ENCODE peak calls at places on chromosomes 4 and X, in eight cellular contexts. X, D, J, O, Q, A, S and C are unnamed samples.

GRCh38 chr4:86968477-86969015 is 33.7 kb downstream of the AFF1 start:
- DNase-seq in A (no peak), X (no peak), S (peak; percentile 34), J (no peak), Q (no peak), O (no peak), D (no peak), C (no peak)

GRCh38 chrX:43753637-43754036 is 97.5 kb downstream of the MAOA start:
- DNase-seq in D (no peak), S (peak; percentile 19), Q (no peak), X (no peak), A (no peak), O (no peak), J (peak; percentile 7), C (no peak)

GRCh38 chr4:3769642-3770184 is 3.5 kb downstream of the ADRA2C start:
- DNase-seq in J (no peak), X (no peak), A (no peak), D (no peak), S (no peak), Q (no peak), O (no peak), C (no peak)

GRCh38 chr4:129362685-129363274 is 266.8 kb downstream of the C4orf33 start:
- DNase-seq in Q (no peak), S (peak; percentile 88), X (peak; percentile 64), J (peak; percentile 66), A (peak; percentile 14), D (no peak), O (peak; percentile 37), C (peak; percentile 55)

GRCh38 chr4:16667464-16667863 is 231.0 kb downstream of the LDB2 start:
- DNase-seq in S (peak; percentile 84), O (peak; percentile 81), Q (no peak), J (peak; percentile 56), D (no peak), X (no peak), A (peak; percentile 0), C (no peak)

GRCh38 chrX:13487731-13488505 is 81.5 kb upstream of the EGFL6 start:
- DNase-seq in O (peak; percentile 75), S (peak; percentile 92), A (no peak), Q (peak; percentile 24), D (no peak), X (peak; percentile 39), J (peak; percentile 48), C (peak; percentile 54)

GRCh38 chr4:95839891-95840290 is at the start of gene PDHA2:
- DNase-seq in D (no peak), J (no peak), X (no peak), S (no peak), Q (no peak), O (no peak), A (no peak), C (no peak)

GRCh38 chrX:135516376-135516775 is 4.1 kb upstream of the INTS6L start:
- DNase-seq in A (no peak), S (no peak), J (no peak), Q (no peak), O (no peak), D (no peak), X (peak; percentile 4), C (no peak)

GRCh38 chr4:127145001-127145400 is 487.8 kb upstream of the INTU start:
- DNase-seq in J (no peak), O (no peak), D (no peak), Q (no peak), A (no peak), X (no peak), S (no peak), C (no peak)

GRCh38 chrX:36957425-36958328 is 50.5 kb upstream of the FAM47C start:
- DNase-seq in A (no peak), J (no peak), S (no peak), Q (no peak), O (no peak), X (peak; percentile 43), D (no peak), C (no peak)

GRCh38 chr4:1072830-1073446 is 40.4 kb downstream of the RNF212 start:
- DNase-seq in O (no peak), X (peak; percentile 57), D (no peak), Q (peak; percentile 33), S (peak; percentile 76), A (peak; percentile 25), J (peak; percentile 73), C (peak; percentile 68)

GRCh38 chr4:155802573-155802972 is 43.8 kb downstream of the GUCY1B1 start:
- DNase-seq in J (no peak), D (no peak), Q (no peak), A (no peak), O (no peak), X (no peak), S (no peak), C (no peak)